ENCODE peak calls at places on chromosomes 6 and 20, in seven cellular contexts. F, O, P, X, B, C and D are unnamed samples.

GRCh38 chr20:32570401-32571190 is 14.5 kb downstream of the NOL4L start:
- DNase-seq in F (no peak), O (no peak), P (no peak), X (no peak), B (no peak), C (no peak), D (no peak)

GRCh38 chr6:83514877-83515466 is 2.6 kb downstream of the PRSS35 start:
- DNase-seq in F (peak), O (peak), P (no peak), X (peak), B (no peak), C (no peak), D (peak)

GRCh38 chr20:23659989-23660837 is 22.5 kb upstream of the CST3 start:
- DNase-seq in F (no peak), O (peak), P (no peak), X (no peak), B (no peak), C (no peak), D (no peak)

GRCh38 chr6:35678021-35678654 is 10.6 kb downstream of the FKBP5 start:
- DNase-seq in F (no peak), O (no peak), P (no peak), X (no peak), B (no peak), C (no peak), D (no peak)

GRCh38 chr6:31187780-31188194 is 17.3 kb upstream of the POU5F1 start:
- DNase-seq in F (no peak), O (no peak), P (no peak), X (no peak), B (no peak), C (no peak), D (no peak)

GRCh38 chr20:35297153-35297552 is 4.9 kb upstream of the FAM83C start:
- DNase-seq in F (no peak), O (no peak), P (no peak), X (no peak), B (no peak), C (no peak), D (no peak)

GRCh38 chr20:36574278-36575065 is 1.1 kb downstream of the TGIF2 start:
- DNase-seq in F (peak), O (no peak), P (peak), X (peak), B (peak), C (no peak), D (peak)

GRCh38 chr20:61422636-61423425 is 170.8 kb downstream of the CDH4 start:
- DNase-seq in F (no peak), O (no peak), P (no peak), X (no peak), B (no peak), C (no peak), D (no peak)

GRCh38 chr20:53608071-53608455 is 14.4 kb upstream of the ZNF217 start:
- DNase-seq in F (peak), O (no peak), P (peak), X (no peak), B (no peak), C (no peak), D (no peak)
- H3K27ac ChIP-seq in F (peak), O (no peak), P (no peak), X (no peak), B (no peak), C (peak), D (no peak)

GRCh38 chr6:11320914-11321549 is 88.6 kb upstream of the NEDD9 start:
- DNase-seq in F (no peak), O (no peak), P (no peak), X (no peak), B (no peak), C (no peak), D (no peak)

GRCh38 chr6:11325431-11325830 is 93.0 kb upstream of the NEDD9 start:
- DNase-seq in F (no peak), O (no peak), P (no peak), X (no peak), B (no peak), C (no peak), D (no peak)

GRCh38 chr6:11324453-11325023 is 92.1 kb upstream of the NEDD9 start:
- DNase-seq in F (no peak), O (no peak), P (no peak), X (no peak), B (no peak), C (no peak), D (no peak)

GRCh38 chr6:11322252-11322885 is 89.9 kb upstream of the NEDD9 start:
- DNase-seq in F (no peak), O (no peak), P (no peak), X (no peak), B (no peak), C (no peak), D (no peak)

DNA sequence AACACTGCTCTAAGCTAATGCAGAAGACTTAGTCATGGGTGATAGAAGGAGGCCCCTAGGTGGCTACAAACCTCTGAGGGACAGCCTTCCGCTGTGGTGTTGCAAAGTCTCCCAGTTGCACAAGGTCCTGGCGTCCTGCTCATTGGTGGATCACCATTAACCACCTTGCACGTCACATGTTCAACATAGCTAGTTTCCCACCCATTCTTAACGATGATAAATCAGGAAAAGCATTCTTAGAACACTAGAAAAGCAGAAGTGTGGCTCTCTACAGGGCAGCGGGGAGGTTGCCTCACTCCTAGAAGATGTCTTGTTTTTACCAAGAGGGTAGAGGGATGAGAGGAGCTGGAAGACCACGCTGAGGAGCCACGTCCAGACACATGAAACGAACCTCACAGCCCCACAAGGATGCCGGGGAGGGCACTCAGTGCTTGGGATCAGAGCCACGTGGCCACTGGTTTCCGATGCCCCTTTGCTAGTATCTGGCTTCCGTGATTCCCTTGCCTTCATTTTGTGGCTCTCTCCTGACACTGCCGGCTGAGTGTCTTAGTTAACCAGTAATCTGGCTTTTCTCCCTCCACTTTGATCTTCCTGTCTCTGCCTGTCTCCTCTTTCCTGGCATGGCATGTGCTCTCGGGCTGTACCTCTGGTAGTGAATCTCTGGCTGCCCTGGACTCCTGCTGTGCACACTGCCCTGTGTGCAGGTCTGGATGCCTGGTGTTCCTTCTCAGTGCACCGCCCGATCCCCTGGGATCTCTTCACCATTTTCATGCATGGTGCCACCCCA is 91.4 kb upstream of the NEDD9 start:
- DNase-seq in F (peak), O (peak), P (peak), X (no peak), B (no peak), C (no peak), D (no peak)
- TF ChIP-seq CTCF in F (no peak), O (no peak), P (no peak), X (no peak), B (no peak), C (no peak), D (no peak)

DNA sequence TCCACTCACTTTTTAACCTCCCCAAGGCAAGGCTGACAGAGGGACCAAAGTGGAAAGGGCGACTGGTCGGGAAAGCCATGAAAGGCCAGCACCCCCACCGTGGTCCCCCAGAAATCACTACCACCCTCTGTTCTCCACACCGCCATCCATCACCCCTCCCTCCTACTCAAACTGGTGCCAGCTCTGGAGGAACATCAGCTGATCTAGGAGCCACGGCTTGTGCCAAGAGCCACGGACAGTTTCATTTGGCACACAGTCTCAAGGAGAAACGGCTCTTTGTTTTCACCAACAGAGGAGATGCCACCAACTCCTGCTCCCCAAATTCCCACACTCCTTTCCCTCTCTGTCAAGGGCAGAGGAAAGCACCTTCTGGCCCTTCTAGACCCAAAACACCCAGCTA is 26.0 kb downstream of the TBC1D7 start:
- DNase-seq in F (no peak), O (no peak), P (no peak), X (no peak), B (no peak), C (no peak), D (no peak)
- H3K27ac ChIP-seq in F (peak), O (peak), P (peak), X (no peak), B (peak), C (peak), D (no peak)

GRCh38 chr20:20931632-20932031 is 174.5 kb downstream of the LINC00237 start:
- DNase-seq in F (no peak), O (no peak), P (no peak), X (no peak), B (no peak), C (no peak), D (no peak)
- TF ChIP-seq CTCF in F (no peak), O (no peak), P (no peak), X (no peak), B (no peak), C (no peak), D (no peak)

DNA sequence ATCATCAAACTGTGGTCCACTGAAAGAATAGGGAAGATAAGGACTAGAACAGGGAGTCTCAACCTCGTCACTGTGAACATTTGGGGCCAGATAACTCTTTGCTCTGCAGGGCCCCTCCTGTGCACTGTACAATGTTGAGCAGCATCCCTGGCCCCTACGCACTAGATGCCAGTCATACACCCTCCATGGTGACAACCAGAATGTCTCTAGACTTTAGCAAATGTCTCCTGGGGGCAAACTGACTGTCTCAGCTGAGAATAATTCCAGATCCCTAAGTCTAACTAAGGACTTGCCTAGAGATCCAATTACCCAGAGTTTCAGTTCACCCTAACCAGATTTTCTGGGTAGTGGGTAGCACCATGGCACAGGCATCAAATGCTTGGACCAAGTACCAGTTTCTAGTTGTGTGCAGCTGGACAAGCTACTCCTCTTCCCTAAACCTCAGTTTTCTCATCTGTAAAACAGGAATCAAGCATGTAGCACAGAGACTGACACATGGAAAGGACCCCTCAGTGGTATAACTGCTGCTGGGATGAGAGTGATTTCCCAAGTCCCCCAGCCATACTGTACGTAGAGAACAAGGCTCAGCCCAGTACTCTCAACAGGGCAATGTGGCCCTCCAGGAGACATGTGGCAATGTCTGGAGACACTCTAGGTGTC is 87.0 kb upstream of the NFATC2 start:
- DNase-seq in F (no peak), O (no peak), P (no peak), X (no peak), B (no peak), C (no peak), D (no peak)
- H3K27ac ChIP-seq in F (peak), O (peak), P (peak), X (no peak), B (peak), C (peak), D (no peak)

DNA sequence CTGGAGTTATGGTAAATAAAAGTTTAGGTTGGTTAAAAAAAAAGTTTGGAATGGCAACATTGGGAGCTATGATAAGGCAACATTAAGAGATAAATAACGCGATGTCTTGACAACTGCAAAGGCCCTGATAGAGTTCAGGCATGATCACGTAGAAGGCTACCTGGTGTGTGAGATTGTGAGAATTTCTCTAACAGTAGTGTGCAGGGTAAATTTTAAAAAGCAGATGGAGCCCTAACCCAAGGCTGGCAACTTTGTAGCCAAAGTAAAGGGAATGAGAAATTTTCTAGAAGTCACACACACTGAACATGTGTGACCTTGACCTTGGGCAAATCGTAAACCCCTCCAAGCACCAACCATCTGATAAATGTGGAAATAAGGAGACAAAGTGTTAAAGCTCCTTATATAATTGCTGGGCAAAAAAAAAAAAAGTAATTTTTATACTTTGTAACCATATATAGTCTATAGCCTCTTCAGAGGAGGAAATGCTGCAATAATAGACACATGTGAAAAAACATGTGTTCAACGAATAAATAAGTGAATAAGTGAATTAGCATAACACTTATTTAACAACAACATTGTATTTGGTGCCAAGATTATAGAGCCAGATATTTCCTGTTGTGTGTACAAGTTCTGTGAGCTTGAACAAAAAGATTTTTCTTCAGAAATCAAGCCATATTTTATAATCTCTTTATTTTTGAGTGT is 18.2 kb downstream of the KCNQ5 start:
- DNase-seq in F (no peak), O (no peak), P (no peak), X (peak), B (no peak), C (no peak), D (no peak)
- TF ChIP-seq CTCF in F (no peak), O (no peak), P (no peak), X (peak), B (no peak), C (no peak), D (no peak)

GRCh38 chr6:14734416-14735340 is 511.2 kb upstream of the JARID2 start:
- DNase-seq in F (no peak), O (peak), P (no peak), X (no peak), B (no peak), C (no peak), D (peak)
- H3K27ac ChIP-seq in F (peak), O (peak), P (no peak), X (no peak), B (no peak), C (peak), D (no peak)

GRCh38 chr6:38720295-38720694 is 5.2 kb downstream of the DNAH8 start:
- DNase-seq in F (no peak), O (no peak), P (no peak), X (no peak), B (no peak), C (no peak), D (no peak)
- TF ChIP-seq CTCF in F (no peak), O (no peak), P (no peak), X (peak), B (no peak), C (no peak), D (peak)